ENCODE peak calls at places on chromosomes 16 and 17, in seven cellular contexts. H is small intestine, C is cardiac septum, Z is NCI-H2081, N is OCI-M1, G is GM04504, W is EL. U is an unnamed sample.

GRCh38 chr17:27585153-27585681 is 45.8 kb upstream of the LGALS9 start:
- DNase-seq in Z (no peak), W (no peak), N (no peak), H (no peak), C (no peak), G (no peak), U (no peak)

GRCh38 chr16:2035431-2036199 is 8.9 kb downstream of the NHERF2 start:
- DNase-seq in Z (peak), W (peak), C (no peak), N (no peak), H (no peak), G (peak), U (no peak)

GRCh38 chr17:382644-383533 is 30.3 kb upstream of the RPH3AL start:
- DNase-seq in G (peak), Z (no peak), W (peak), H (peak), C (no peak), N (peak), U (no peak)

GRCh38 chr17:76268991-76269981 is 4.1 kb downstream of the UBALD2 start:
- DNase-seq in C (no peak), W (no peak), H (no peak), N (peak), Z (no peak), G (no peak), U (no peak)

GRCh38 chr16:89378947-89379771 is 111.2 kb downstream of the ANKRD11 start:
- DNase-seq in G (no peak), W (no peak), C (no peak), N (no peak), Z (no peak), H (no peak), U (no peak)

GRCh38 chr16:11533588-11533987 is 53.1 kb downstream of the LITAF start:
- DNase-seq in C (no peak), G (no peak), W (no peak), N (no peak), H (no peak), Z (no peak), U (no peak)

GRCh38 chr16:8761078-8761477 is 36.4 kb downstream of the TMEM186 start:
- DNase-seq in C (no peak), Z (no peak), G (no peak), W (no peak), N (no peak), H (no peak), U (no peak)

GRCh38 chr16:30893082-30893743 is 664 bp downstream of the BCL7C start:
- DNase-seq in Z (no peak), H (no peak), G (no peak), W (no peak), N (no peak), C (no peak), U (no peak)

GRCh38 chr17:1724869-1725641 is 551 bp downstream of the WDR81 start:
- DNase-seq in N (peak), G (no peak), C (no peak), Z (peak), W (no peak), H (no peak), U (no peak)

GRCh38 chr16:22192261-22193133 is 13.6 kb upstream of the EEF2K start:
- DNase-seq in N (peak), G (peak), C (peak), Z (no peak), H (peak), W (peak), U (no peak)

GRCh38 chr17:48629411-48629759 is 3.2 kb upstream of the HOXB9 start:
- DNase-seq in C (no peak), W (no peak), G (no peak), Z (no peak), N (no peak), H (no peak), U (no peak)

GRCh38 chr17:18315498-18316360 is 636 bp downstream of the SMCR8 start:
- DNase-seq in N (peak), W (no peak), G (no peak), C (no peak), H (no peak), Z (no peak), U (no peak)

GRCh38 chr16:66619534-66620418 is 15.3 kb downstream of the CMTM3 start:
- DNase-seq in N (peak), Z (no peak), G (peak), H (no peak), C (peak), W (peak), U (no peak)

GRCh38 chr17:11077673-11078072 is 163.3 kb upstream of the SHISA6 start:
- DNase-seq in C (no peak), Z (no peak), W (no peak), G (no peak), N (no peak), H (no peak), U (no peak)

GRCh38 chr17:27755706-27756466 is 44.4 kb downstream of the NOS2 start:
- DNase-seq in N (no peak), C (peak), G (no peak), W (no peak), Z (no peak), H (no peak), U (no peak)

GRCh38 chr16:80366023-80366422 is 174.8 kb upstream of the DYNLRB2 start:
- DNase-seq in C (no peak), Z (no peak), G (no peak), W (peak), H (no peak), N (no peak), U (no peak)

GRCh38 chr16:68668266-68668665 is 23.2 kb downstream of the CDH3 start:
- DNase-seq in G (peak), H (no peak), N (no peak), W (peak), Z (no peak), C (no peak), U (no peak)

GRCh38 chr17:58968662-58969061 is 138.0 kb downstream of the TRIM37 start:
- DNase-seq in C (no peak), G (no peak), H (no peak), Z (no peak), W (no peak), N (peak), U (no peak)

GRCh38 chr17:61561354-61561753 is 29.7 kb downstream of the NACA2 start:
- DNase-seq in Z (no peak), N (no peak), C (no peak), H (no peak), W (no peak), G (no peak), U (no peak)

GRCh38 chr17:50129946-50130777 is at the start of gene SAMD14:
- DNase-seq in W (no peak), G (no peak), C (no peak), Z (no peak), H (no peak), N (no peak), U (no peak)